ENCODE peak calls at places on chromosomes 12 and 14, in four cellular contexts. I is K562, S is A549, H is GM12878. D is an unnamed sample.

GRCh38 chr14:81350344-81351096 is 49.6 kb downstream of the STON2 start:
- DNase-seq in I (no peak), S (no peak), H (no peak), D (no peak)

GRCh38 chr12:68229956-68230355 is 4.3 kb upstream of the IL26 start:
- DNase-seq in I (no peak), S (no peak), H (no peak), D (no peak)

GRCh38 chr12:27277846-27278260 is 33.8 kb downstream of the STK38L start:
- DNase-seq in I (no peak), S (peak; percentile 62), H (peak; percentile 73), D (peak; percentile 97)

GRCh38 chr12:89211456-89211855 is 140.8 kb downstream of the DUSP6 start:
- DNase-seq in I (no peak), S (no peak), H (no peak), D (peak; percentile 41)

GRCh38 chr12:47808574-47809380 is 10.9 kb downstream of the HDAC7 start:
- DNase-seq in I (peak; percentile 65), S (no peak), H (no peak), D (peak; percentile 44)

GRCh38 chr12:93725531-93725930 is 48.4 kb downstream of the CRADD start:
- DNase-seq in I (no peak), S (no peak), H (no peak), D (no peak)

GRCh38 chr14:38311655-38312054 is 55.8 kb upstream of the CLEC14A start:
- DNase-seq in I (no peak), S (no peak), H (no peak), D (no peak)

GRCh38 chr12:124403273-124403672 is 108.4 kb downstream of the RFLNA start:
- DNase-seq in I (no peak), S (no peak), H (no peak), D (no peak)

GRCh38 chr14:60133487-60133886 is 31.7 kb downstream of the DHRS7 start:
- DNase-seq in I (no peak), S (no peak), H (no peak), D (peak; percentile 16)

GRCh38 chr14:99779751-99780150 is 13.5 kb upstream of the EML1 start:
- DNase-seq in I (no peak), S (peak; percentile 56), H (no peak), D (peak; percentile 76)

GRCh38 chr14:64910847-64911495 is 3.3 kb upstream of the CHURC1 start:
- DNase-seq in I (peak; percentile 31), S (peak; percentile 60), H (no peak), D (peak; percentile 55)

GRCh38 chr12:130639759-130640158 is 76.3 kb downstream of the RIMBP2 start:
- DNase-seq in I (no peak), S (no peak), H (no peak), D (no peak)

GRCh38 chr12:122884091-122884826 is 11.7 kb downstream of the VPS37B start:
- DNase-seq in I (no peak), S (no peak), H (no peak), D (peak; percentile 17)

GRCh38 chr14:89215166-89215940 is 201.7 kb downstream of the FOXN3 start:
- DNase-seq in I (no peak), S (no peak), H (no peak), D (no peak)

GRCh38 chr14:89212386-89213235 is 204.4 kb downstream of the FOXN3 start:
- DNase-seq in I (no peak), S (no peak), H (no peak), D (no peak)

GRCh38 chr14:89219056-89219455 is 198.0 kb downstream of the FOXN3 start:
- DNase-seq in I (no peak), S (no peak), H (no peak), D (no peak)

GRCh38 chr14:89217876-89218275 is 199.2 kb downstream of the FOXN3 start:
- DNase-seq in I (no peak), S (no peak), H (no peak), D (no peak)

DNA sequence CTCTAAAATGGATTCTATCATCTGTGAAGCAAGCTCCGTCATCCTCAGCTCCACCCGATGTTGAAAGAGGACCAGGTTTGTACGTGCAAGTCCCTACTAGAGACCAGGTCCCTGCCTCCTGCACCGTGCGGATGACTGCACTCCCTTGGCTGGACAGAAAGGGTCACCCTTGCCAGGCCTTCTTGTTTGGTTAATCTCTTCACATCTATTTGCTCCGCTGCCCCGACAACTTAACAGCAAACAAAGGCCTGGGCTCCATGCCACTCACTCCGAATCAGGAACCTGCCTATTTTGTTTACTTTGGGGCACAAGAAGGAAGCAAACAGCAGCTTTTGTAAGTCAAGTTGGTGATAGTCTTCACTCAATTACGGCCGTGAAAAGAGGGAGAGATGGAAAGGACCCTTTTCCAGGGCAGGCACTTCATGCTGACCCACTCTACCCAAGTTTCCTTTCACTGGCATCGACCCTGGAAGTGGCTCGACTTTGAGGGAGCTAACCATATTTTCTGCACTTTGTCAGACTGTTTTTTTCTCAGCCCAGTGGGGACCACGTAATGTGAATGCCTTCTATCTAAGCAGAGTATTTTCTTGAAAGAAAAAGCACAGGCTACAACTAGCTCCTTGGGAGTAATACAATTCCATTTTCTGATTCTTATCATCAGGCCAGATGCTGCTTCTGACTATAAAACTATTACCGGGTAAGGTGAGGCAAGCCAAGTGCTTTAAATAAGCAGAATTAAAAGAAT is 202.6 kb downstream of the FOXN3 start:
- DNase-seq in I (no peak), S (peak; percentile 87), H (no peak), D (no peak)
- TF ChIP-seq ELK1 in I (no peak), S (no peak), H (no peak), D (no peak)

GRCh38 chr12:30134229-30134628 is 350.5 kb upstream of the TMTC1 start:
- DNase-seq in I (peak; percentile 28), S (peak; percentile 49), H (no peak), D (no peak)

GRCh38 chr12:30136661-30137060 is 352.9 kb upstream of the TMTC1 start:
- DNase-seq in I (no peak), S (no peak), H (no peak), D (no peak)

DNA sequence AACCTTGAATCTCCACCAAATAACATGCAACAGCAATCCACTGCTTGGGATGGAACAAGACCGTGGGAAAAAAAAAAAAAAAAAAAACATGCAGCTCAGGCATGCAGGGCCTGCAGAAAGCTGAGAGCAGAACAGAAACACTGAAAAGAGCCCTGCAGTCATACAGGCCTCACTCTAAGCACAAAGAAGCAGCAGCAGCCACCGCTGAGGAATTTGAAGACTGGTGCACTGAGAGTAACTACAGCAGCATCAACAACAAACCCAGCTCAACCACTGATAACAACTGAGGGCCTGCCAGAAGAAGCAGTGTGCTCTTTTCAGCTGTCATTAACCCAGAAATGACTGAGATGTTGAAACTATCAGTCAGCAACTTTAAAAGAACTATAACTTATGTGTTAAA is 354.7 kb upstream of the TMTC1 start:
- DNase-seq in I (no peak), S (no peak), H (no peak), D (no peak)
- TF ChIP-seq ELK1 in I (no peak), S (no peak), H (no peak), D (no peak)

DNA sequence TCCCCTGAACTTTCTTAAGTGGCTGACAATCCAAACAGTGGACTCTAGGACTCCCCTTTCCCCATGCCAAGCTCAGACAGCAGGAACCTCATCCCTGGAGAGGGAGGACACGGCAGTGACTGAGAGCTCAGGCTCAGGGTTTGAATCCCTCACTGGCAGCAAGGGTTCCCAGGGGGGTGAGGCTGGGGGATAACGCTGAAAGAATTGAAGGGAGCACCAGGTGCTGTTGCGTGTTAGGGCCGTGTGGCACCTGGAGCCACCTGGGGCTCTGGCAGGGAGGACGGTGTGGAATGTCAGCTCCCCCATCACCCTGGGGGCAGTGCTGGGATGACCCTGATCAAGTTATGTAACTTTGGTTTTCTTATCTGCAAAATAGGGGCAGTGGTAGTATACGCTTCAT is 40.1 kb downstream of the ANO2 start:
- DNase-seq in I (no peak), S (no peak), H (no peak), D (no peak)
- TF ChIP-seq ELK1 in I (no peak), S (no peak), H (no peak), D (no peak)

GRCh38 chr12:114686421-114687268 is 2.7 kb upstream of the TBX3 start:
- DNase-seq in I (no peak), S (no peak), H (no peak), D (no peak)
- TF ChIP-seq ELK1 in I (no peak), S (no peak), H (no peak), D (no peak)

GRCh38 chr12:2498961-2499500 is 295.7 kb upstream of the FKBP4 start:
- DNase-seq in I (no peak), S (no peak), H (no peak), D (no peak)
- TF ChIP-seq ELK1 in I (no peak), S (no peak), H (no peak), D (no peak)

GRCh38 chr12:4449862-4450222 is 4.2 kb upstream of the FGF6 start:
- DNase-seq in I (no peak), S (no peak), H (no peak), D (no peak)
- TF ChIP-seq ELK1 in I (no peak), S (no peak), H (no peak), D (no peak)

DNA sequence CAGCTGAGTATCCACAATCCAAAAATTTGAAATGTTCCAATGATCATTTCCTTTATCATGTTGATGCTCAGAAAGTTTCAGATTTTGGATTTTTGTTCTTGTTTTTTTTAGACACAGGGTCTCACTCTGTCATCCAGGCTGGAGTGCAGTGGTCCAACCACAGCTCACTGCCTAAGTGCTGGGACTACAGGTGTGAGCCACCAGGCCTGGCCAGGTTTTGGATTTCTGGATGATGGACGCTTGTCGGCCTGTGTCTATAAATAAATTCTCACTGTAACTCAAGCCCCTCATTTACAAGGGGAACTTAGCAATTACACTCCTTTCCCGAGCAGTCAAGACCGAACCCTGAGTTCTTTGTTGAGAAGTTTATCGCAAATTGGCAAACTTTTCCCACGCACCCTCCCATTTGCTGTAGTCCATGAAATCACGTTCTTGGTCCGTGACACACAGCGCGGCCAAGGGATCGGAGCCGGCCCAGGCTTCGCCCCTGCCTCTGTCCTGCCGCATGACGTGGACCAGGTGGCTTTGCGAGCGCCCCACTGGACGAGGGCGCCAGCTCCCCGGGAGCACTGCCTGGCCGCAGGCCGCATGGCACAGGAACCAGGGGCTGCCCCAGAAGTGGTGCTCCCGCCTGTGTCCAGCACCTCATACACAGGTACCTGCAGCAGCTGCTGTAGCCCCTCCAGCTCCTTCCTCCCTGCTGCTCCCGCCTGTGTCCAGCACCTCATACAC is 14.0 kb upstream of the ANKLE2 start:
- DNase-seq in I (no peak), S (no peak), H (no peak), D (no peak)
- TF ChIP-seq ELK1 in I (no peak), S (no peak), H (no peak), D (no peak)

D was measured in IMR-90.